ENCODE peak calls at places on chromosomes 5 and 9, in eight cellular contexts. M is DND-41, R is PC-3, E is SK-N-SH, D is HCT116, C is endothelial cell of umbilical vein, T is IMR-90, P is astrocyte. F is an unnamed sample. For H3K27me3, the result is how much of the 10 kb centered on the place peaks cover.

GRCh38 chr5:172911976-172912375 is 47.2 kb upstream of the RPL26L1 start:
- DNase-seq in P (no peak), D (no peak), M (no peak), R (no peak), E (no peak), C (no peak), T (no peak), F (no peak)

GRCh38 chr5:125199968-125200841 is 453.8 kb upstream of the ZNF608 start:
- DNase-seq in E (peak), C (peak), R (no peak), D (no peak), T (no peak), P (peak), M (no peak), F (peak)

GRCh38 chr9:76927540-76928240 is 21.8 kb upstream of the PRUNE2 start:
- DNase-seq in D (no peak), R (peak), P (peak), C (no peak), T (peak), M (no peak), E (no peak), F (no peak)

GRCh38 chr9:17280350-17281012 is 145.6 kb downstream of the CNTLN start:
- DNase-seq in T (peak), P (peak), R (no peak), M (no peak), D (no peak), C (no peak), E (no peak), F (no peak)

GRCh38 chr5:118430076-118430475 is 558.3 kb downstream of the DTWD2 start:
- DNase-seq in E (no peak), C (no peak), P (no peak), T (no peak), D (no peak), R (no peak), M (no peak), F (no peak)

GRCh38 chr9:105333076-105333475 is 88.6 kb downstream of the SLC44A1 start:
- DNase-seq in M (no peak), C (no peak), P (peak), R (no peak), T (peak), D (no peak), E (no peak), F (no peak)

GRCh38 chr5:177605667-177606066 is 5.7 kb downstream of the B4GALT7 start:
- DNase-seq in T (no peak), R (no peak), C (no peak), D (no peak), M (no peak), P (no peak), E (no peak), F (no peak)

GRCh38 chr5:168177831-168178450 is 113.5 kb upstream of the WWC1 start:
- DNase-seq in R (no peak), P (no peak), C (no peak), M (no peak), E (peak), D (no peak), T (no peak), F (peak)

GRCh38 chr5:98904786-98905185 is 24.0 kb downstream of the CHD1 start:
- DNase-seq in C (peak), R (peak), E (no peak), D (no peak), P (peak), M (no peak), T (peak), F (no peak)

GRCh38 chr5:57174128-57174849 is 430 bp downstream of the GPBP1 start:
- DNase-seq in R (peak), D (no peak), T (no peak), C (peak), P (no peak), E (no peak), M (no peak), F (no peak)

GRCh38 chr5:170254056-170254455 is 21.3 kb downstream of the C5orf58 start:
- DNase-seq in C (no peak), T (no peak), R (peak), P (no peak), E (no peak), M (no peak), D (no peak), F (no peak)

GRCh38 chr5:72280655-72281069 is 39.4 kb downstream of the MRPS27 start:
- DNase-seq in M (no peak), E (peak), T (peak), D (peak), C (peak), R (peak), P (peak), F (peak)

GRCh38 chr5:133371371-133372155 is 240.8 kb downstream of the FSTL4 start:
- DNase-seq in T (no peak), P (no peak), M (no peak), E (no peak), R (peak), D (peak), C (no peak), F (no peak)

GRCh38 chr5:1757511-1757910 is 42.1 kb downstream of the MRPL36 start:
- DNase-seq in E (no peak), D (no peak), M (no peak), T (no peak), P (no peak), C (no peak), R (no peak), F (no peak)

GRCh38 chr9:85151247-85151646 is 481.7 kb downstream of the NTRK2 start:
- DNase-seq in P (no peak), E (no peak), T (no peak), R (no peak), D (no peak), M (no peak), C (no peak), F (no peak)

GRCh38 chr5:180990889-180991257 is 2.2 kb downstream of the BTNL3 start:
- DNase-seq in E (no peak), P (no peak), C (no peak), D (no peak), T (no peak), R (no peak), M (no peak), F (no peak)

GRCh38 chr5:180990086-180990888 is 1.6 kb downstream of the BTNL3 start:
- DNase-seq in E (no peak), P (no peak), M (no peak), T (no peak), D (no peak), R (no peak), C (no peak), F (no peak)

GRCh38 chr5:180988011-180988410 is 635 bp upstream of the BTNL3 start:
- DNase-seq in R (no peak), P (no peak), D (no peak), E (no peak), C (no peak), T (no peak), M (no peak), F (no peak)

GRCh38 chr5:180988592-180988991 is at the start of gene BTNL3:
- DNase-seq in P (no peak), T (no peak), R (no peak), E (no peak), M (no peak), D (no peak), C (no peak), F (no peak)
- H3K9ac ChIP-seq in P (no peak), T (no peak), R (no peak), E (no peak), M (no peak), D (no peak), C (no peak), F (no peak)

GRCh38 chr5:149551227-149552037 is at the start of gene CSNK1A1:
- DNase-seq in D (peak), M (peak), E (peak), C (peak), T (peak), R (peak), P (peak), F (peak)
- H2AFZ ChIP-seq in D (no peak), M (peak), E (peak), C (peak), T (peak), R (peak), P (peak), F (peak)

DNA sequence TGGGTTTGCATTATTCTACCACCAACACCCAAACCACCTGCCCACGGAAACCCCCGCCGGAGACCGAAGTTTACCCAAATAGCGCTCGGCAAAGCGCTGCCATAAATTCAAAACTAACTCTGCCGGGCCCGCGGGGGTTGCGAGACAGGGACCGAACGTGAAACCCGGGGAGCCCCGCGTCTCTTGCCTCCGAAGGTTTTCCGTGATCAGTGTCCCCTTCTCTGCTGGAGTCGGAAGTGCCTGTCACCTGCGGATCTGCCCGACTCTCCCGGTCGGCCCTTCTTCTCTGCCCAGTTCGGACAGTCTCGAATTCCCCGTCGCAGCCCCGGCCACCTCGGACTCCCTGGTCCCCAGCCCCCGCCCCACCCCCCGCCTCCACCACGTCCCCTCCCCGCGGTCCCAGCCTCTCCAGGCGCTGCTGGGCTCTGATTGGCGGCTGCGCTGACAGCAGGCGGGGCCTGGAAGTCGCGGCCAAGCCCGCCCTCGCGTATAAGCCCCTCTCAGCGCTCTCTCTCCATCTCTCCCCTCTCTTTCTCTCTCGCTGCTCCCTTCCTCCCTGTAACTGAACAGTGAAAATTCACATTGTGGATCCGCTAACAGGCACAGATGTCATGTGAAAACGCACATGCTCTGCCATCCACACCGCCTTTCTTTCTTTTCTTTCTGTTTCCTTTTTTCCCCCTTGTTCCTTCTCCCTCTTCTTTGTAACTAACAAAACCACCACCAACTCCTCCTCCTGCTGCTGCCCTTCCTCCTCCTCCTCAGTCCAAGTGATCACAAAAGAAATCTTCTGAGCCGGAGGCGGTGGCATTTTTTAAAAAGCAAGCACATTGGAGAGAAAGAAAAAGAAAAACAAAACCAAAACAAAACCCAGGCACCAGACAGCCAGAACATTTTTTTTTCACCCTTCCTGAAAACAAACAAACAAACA is at the start of gene RORB:
- DNase-seq in E (peak), M (peak), P (peak), D (no peak), R (no peak), C (peak), T (peak), F (peak)
- H3K27me3 ChIP-seq in E (half or more), M (under half), P (under half), D (under half), R (under half), C (half or more), T (under half), F (half or more)

GRCh38 chr9:87068177-87068845 is 121.0 kb upstream of the GAS1 start:
- DNase-seq in R (no peak), E (no peak), D (no peak), M (no peak), T (no peak), P (no peak), C (no peak), F (no peak)

GRCh38 chr9:87069690-87070089 is 122.4 kb upstream of the GAS1 start:
- DNase-seq in E (no peak), M (no peak), C (no peak), P (no peak), D (no peak), R (no peak), T (peak), F (no peak)

GRCh38 chr9:87071473-87071872 is 124.2 kb upstream of the GAS1 start:
- DNase-seq in T (no peak), C (no peak), D (no peak), M (no peak), P (no peak), R (peak), E (no peak), F (no peak)

GRCh38 chr9:87067426-87067825 is 120.1 kb upstream of the GAS1 start:
- DNase-seq in D (no peak), M (no peak), T (no peak), R (no peak), P (no peak), E (no peak), C (no peak), F (no peak)

DNA sequence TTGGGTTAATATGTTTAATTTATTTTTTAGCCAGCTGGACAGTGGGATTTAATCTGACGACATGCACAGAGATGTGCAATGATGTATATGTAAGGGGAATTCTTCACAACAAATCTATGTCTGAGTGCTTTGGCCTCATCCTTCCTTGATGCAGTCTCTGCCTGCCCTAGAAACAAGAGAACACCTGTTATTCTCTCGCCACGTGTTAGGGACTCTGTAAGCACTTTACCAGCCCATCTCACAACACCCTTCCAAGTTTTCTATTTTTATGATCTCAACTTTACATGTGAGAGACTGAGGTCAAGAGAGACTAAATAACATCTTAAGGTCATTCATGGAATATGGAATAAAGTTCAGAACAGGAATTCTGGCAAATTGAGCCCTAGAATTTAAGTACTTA is 123.0 kb upstream of the GAS1 start:
- DNase-seq in C (no peak), P (no peak), T (no peak), D (no peak), E (no peak), M (no peak), R (no peak), F (no peak)
- H3K9ac ChIP-seq in C (no peak), P (no peak), T (no peak), D (no peak), E (no peak), M (no peak), R (no peak), F (no peak)

DNA sequence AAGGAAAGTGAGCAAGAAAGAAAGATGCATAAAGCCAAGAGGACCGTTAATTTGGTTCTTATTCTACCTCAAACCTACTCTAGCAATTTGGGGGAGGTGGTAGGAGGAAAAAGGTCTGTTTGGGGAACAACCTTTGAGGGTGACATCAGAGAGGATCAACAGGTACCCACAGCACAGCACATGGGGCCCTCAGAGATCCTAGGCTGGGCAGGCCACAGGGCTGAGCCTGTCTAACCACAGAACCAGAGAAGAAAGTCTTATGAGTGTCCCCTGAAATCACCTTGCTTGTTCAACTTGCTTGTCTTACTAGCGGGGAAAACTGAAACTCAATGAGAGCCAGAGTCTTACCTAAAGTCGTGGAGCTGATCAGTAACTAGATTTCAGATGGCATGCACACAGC is 385.2 kb downstream of the SPOCK1 start:
- DNase-seq in E (no peak), D (no peak), R (no peak), T (no peak), P (no peak), M (no peak), C (no peak), F (no peak)
- H2AFZ ChIP-seq in E (no peak), D (no peak), R (no peak), T (no peak), P (no peak), M (no peak), C (no peak), F (no peak)

DNA sequence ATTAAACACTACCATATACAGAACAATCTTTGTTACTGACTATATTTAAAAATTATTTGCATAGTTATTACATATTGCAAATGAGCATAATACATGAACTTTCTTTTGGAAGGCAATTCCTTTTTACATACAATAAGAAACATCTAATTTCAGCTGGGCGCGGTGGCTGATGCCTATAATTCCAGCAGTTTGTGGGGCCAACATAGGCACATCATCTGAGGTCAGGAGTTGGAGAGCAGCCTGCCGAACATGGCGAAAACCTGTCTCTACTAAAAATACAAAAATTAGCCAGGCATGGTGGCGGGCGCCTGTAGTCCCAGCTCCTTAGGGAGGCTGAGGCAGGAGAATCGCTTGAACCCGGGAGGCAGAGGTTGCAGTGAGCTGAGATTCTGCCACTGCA is 36.4 kb upstream of the SIMC1 start:
- DNase-seq in P (no peak), M (no peak), T (no peak), C (no peak), R (no peak), E (no peak), D (no peak), F (no peak)
- H3K27me3 ChIP-seq in P (under half), M (under half), T (under half), C (under half), R (under half), E (under half), D (under half), F (under half)

GRCh38 chr9:100196828-100197227 is 97.8 kb downstream of the INVS start:
- DNase-seq in T (no peak), E (peak), R (no peak), C (no peak), M (no peak), P (no peak), D (no peak), F (no peak)
- H3K9ac ChIP-seq in T (no peak), E (no peak), R (no peak), C (no peak), M (no peak), P (no peak), D (no peak), F (no peak)

DNA sequence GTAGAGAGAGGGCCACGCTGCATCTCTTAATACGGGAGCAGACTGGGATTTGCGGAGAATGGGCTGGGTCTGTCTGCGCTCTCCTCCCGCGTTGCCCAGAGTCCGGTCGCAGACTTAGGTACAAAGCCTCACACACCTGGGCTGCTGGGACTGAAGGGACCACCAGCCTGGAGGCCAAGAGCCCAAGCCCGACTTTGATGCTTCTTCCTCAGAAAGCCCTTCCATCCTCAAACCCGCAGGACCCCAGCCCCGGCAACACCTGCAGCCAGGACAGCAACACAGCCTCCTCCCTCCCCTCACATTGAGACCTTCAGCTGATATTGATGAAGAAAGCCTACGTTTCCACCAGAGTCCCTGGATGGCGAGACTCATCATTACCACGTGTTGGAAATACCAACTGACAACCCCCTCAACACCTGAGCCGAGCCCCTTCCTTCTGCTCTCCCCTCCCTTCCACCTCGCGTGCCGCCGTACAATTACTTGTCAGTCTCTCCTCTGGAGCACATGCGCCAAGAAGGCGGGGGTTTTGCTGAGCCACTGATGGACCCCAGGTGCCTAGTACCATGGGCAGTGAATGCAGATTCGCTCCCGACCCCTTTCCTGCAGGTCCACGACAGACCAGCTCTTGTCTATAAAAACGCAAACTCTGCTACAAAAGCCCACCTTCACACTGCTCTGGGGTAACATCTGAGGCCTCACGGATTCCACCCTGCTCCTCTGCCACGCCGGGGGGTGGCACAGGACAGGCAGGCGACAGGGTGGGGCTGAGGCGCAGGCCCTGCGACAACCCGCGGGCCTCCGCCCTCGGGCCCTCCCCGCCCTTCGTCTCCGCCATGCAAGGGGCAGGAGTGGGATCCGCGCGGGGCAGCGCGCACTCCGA is 840 bp downstream of the ASB6 start:
- DNase-seq in R (no peak), P (no peak), C (no peak), D (no peak), M (no peak), E (no peak), T (no peak), F (no peak)
- H2AFZ ChIP-seq in R (peak), P (peak), C (peak), D (no peak), M (peak), E (no peak), T (peak), F (no peak)

DNA sequence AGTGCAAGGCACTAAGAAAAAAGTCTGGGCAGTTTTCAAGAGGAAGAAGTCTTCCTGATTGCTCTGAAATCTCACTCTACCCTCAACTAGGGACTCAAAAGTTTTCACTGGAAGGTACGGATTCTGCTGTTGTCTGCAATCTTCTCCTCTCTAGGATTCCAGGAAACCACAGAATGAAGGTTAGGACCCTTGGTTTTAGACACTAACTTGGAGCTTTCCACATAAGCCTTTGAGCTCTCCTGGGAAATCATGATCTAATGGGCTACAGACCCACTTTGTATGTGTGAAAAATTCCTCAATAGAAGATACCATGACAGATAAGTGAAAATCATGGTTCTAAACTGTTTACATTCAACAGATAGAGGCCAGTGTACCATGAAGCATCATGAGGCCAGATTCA is 265.1 kb downstream of the PSAT1 start:
- DNase-seq in M (no peak), C (no peak), D (no peak), E (no peak), T (peak), P (peak), R (no peak), F (no peak)
- H3K27me3 ChIP-seq in M (under half), C (under half), D (under half), E (under half), T (under half), P (under half), R (under half), F (under half)

F was measured in neural progenitor cell.